ENCODE peak calls at places on chromosomes 1 and 21, in four cellular contexts. U, L, G and R are unnamed samples.

GRCh38 chr1:33820804-33821203 is 43.1 kb upstream of the HMGB4 start:
- DNase-seq in U (no peak), G (no peak), L (no peak), R (no peak)

GRCh38 chr1:41394405-41394804 is 33.2 kb downstream of the FOXO6 start:
- DNase-seq in U (no peak), L (no peak), G (no peak), R (no peak)

GRCh38 chr1:110196917-110197782 is 13.0 kb upstream of the KCNC4 start:
- DNase-seq in L (no peak), G (no peak), U (peak; percentile 93), R (peak; percentile 67)

GRCh38 chr1:67948155-67949075 is 102.0 kb downstream of the DIRAS3 start:
- DNase-seq in U (no peak), L (no peak), G (no peak), R (no peak)

GRCh38 chr1:40877681-40878080 is 15.5 kb upstream of the CITED4 start:
- DNase-seq in L (no peak), G (no peak), U (no peak), R (no peak)

GRCh38 chr1:1357871-1358432 is 403 bp downstream of the MXRA8 start:
- DNase-seq in U (no peak), G (no peak), L (no peak), R (no peak)

GRCh38 chr1:226829105-226829504 is 41.3 kb upstream of the PSEN2 start:
- DNase-seq in U (no peak), G (no peak), L (no peak), R (no peak)

GRCh38 chr1:215568287-215568692 is 1.2 kb downstream of the KCTD3 start:
- DNase-seq in G (peak; percentile 40), L (no peak), U (no peak), R (no peak)

GRCh38 chr1:166903232-166903631 is 27.2 kb upstream of the TADA1 start:
- DNase-seq in L (no peak), U (no peak), G (no peak), R (no peak)

GRCh38 chr1:231748744-231749143 is 122.2 kb downstream of the DISC1 start:
- DNase-seq in U (no peak), G (no peak), L (no peak), R (no peak)

GRCh38 chr1:66464802-66465201 is 69.2 kb upstream of the SGIP1 start:
- DNase-seq in L (no peak), U (no peak), G (no peak), R (no peak)

GRCh38 chr21:39736716-39737115 is 8.3 kb upstream of the IGSF5 start:
- DNase-seq in G (no peak), L (no peak), U (no peak), R (no peak)

GRCh38 chr1:59186656-59187055 is 110.2 kb upstream of the FGGY start:
- DNase-seq in G (no peak), U (no peak), L (no peak), R (no peak)